ENCODE peak calls at places on chromosomes 16 and 17, in ten cellular contexts. M is hypothalamus; V is activated CD8-positive, alpha-beta memory T cell treated with anti-CD3 and anti-CD28 coated beads for 48 hours; C is GM03348; Z is EL; L is AG04450; F is tibial nerve; Q is LHCN-M2; J is activated naive CD4-positive, alpha-beta T cell treated with Interleukin-2 at 50 U/mL for 16 hours; A is HFF-Myc. N is an unnamed sample.

GRCh38 chr16:82156761-82157654 is 13.0 kb downstream of the MPHOSPH6 start:
- DNase-seq in L (no peak), Q (peak; percentile 34), Z (no peak), V (no peak), J (no peak), A (no peak), F (no peak), C (peak; percentile 49), M (no peak), N (no peak)

GRCh38 chr17:71234349-71234748 is 886.5 kb upstream of the SOX9 start:
- DNase-seq in V (no peak), M (no peak), A (no peak), Q (no peak), C (no peak), Z (no peak), F (no peak), L (no peak), J (no peak), N (no peak)

GRCh38 chr17:70804161-70804560 is 634.8 kb downstream of the KCNJ2 start:
- DNase-seq in V (no peak), F (no peak), C (peak; percentile 7), A (no peak), L (no peak), Q (peak; percentile 41), Z (peak; percentile 30), J (no peak), M (no peak), N (no peak)

GRCh38 chr17:50290074-50290702 is 15.9 kb downstream of the TMEM92 start:
- DNase-seq in F (peak; percentile 45), V (no peak), M (peak; percentile 17), Z (peak; percentile 98), A (peak; percentile 96), Q (peak; percentile 94), J (no peak), L (peak; percentile 96), C (peak; percentile 93), N (peak; percentile 59)

GRCh38 chr17:4769628-4770027 is 2.1 kb upstream of the TM4SF5 start:
- DNase-seq in C (peak; percentile 50), A (no peak), Z (peak; percentile 37), F (no peak), M (no peak), J (no peak), Q (no peak), V (no peak), L (no peak), N (no peak)

GRCh38 chr17:4891405-4892062 is 7.8 kb upstream of the C17orf107 start:
- DNase-seq in J (no peak), Q (no peak), C (no peak), M (no peak), F (no peak), L (no peak), A (no peak), V (no peak), Z (no peak), N (no peak)

GRCh38 chr17:64213995-64214507 is 49.0 kb downstream of the TEX2 start:
- DNase-seq in C (no peak), Q (no peak), Z (no peak), V (no peak), J (no peak), A (no peak), M (no peak), F (no peak), L (no peak), N (no peak)

GRCh38 chr17:60372790-60373483 is 19.0 kb downstream of the USP32 start:
- DNase-seq in V (no peak), F (no peak), C (peak; percentile 40), L (no peak), Q (peak; percentile 72), J (no peak), M (no peak), Z (peak; percentile 81), A (no peak), N (no peak)

GRCh38 chr16:48446534-48446920 is 61.3 kb upstream of the SIAH1 start:
- DNase-seq in Z (no peak), F (no peak), C (no peak), A (no peak), L (no peak), M (no peak), Q (peak; percentile 3), V (no peak), J (no peak), N (no peak)

GRCh38 chr17:74288785-74289184 is 14.8 kb downstream of the DNAI2 start:
- DNase-seq in L (no peak), F (no peak), J (no peak), Q (no peak), V (no peak), Z (no peak), A (no peak), M (no peak), C (no peak), N (no peak)

GRCh38 chr16:25009822-25010221 is 5.3 kb downstream of the ARHGAP17 start:
- DNase-seq in A (no peak), L (no peak), Q (no peak), Z (no peak), F (no peak), M (no peak), J (no peak), V (no peak), C (no peak), N (peak; percentile 40)

GRCh38 chr16:11118479-11118878 is 137.5 kb downstream of the SOCS1 start:
- DNase-seq in L (no peak), A (no peak), J (no peak), M (no peak), Q (no peak), C (no peak), Z (peak; percentile 41), F (no peak), V (no peak), N (no peak)

N was measured in heart right ventricle.